ENCODE peak calls at places on chromosomes 6 and 20, in five cellular contexts. R is neural progenitor cell, L is HCT116, J is mammary epithelial cell, Z is hepatocyte. N is an unnamed sample.

GRCh38 chr6:108684809-108685329 is 124.2 kb downstream of the FOXO3 start:
- DNase-seq in Z (peak; percentile 54), R (no peak), L (no peak), J (peak; percentile 71), N (peak; percentile 73)

GRCh38 chr20:59568509-59569024 is 35.8 kb upstream of the PHACTR3 start:
- DNase-seq in L (no peak), R (no peak), J (no peak), Z (no peak), N (no peak)

GRCh38 chr6:39073471-39074355 is 25.1 kb downstream of the GLP1R start:
- DNase-seq in R (no peak), J (no peak), L (no peak), Z (no peak), N (peak; percentile 69)

GRCh38 chr20:61657719-61658377 is 405.8 kb downstream of the CDH4 start:
- DNase-seq in J (no peak), R (no peak), L (no peak), Z (no peak), N (peak; percentile 75)

GRCh38 chr6:250676-251075 is 41.6 kb upstream of the DUSP22 start:
- DNase-seq in J (no peak), Z (no peak), L (no peak), R (no peak), N (no peak)

GRCh38 chr20:7383218-7383617 is 557.0 kb downstream of the HAO1 start:
- DNase-seq in J (no peak), L (no peak), Z (no peak), R (no peak), N (no peak)

GRCh38 chr6:137237413-137238170 is 18.4 kb upstream of the IFNGR1 start:
- DNase-seq in Z (peak; percentile 62), L (no peak), R (no peak), J (peak; percentile 90), N (peak; percentile 80)

GRCh38 chr20:25178563-25179438 is 16.7 kb upstream of the ENTPD6 start:
- DNase-seq in J (peak; percentile 97), R (peak; percentile 71), L (peak; percentile 61), Z (peak; percentile 62), N (peak; percentile 90)

GRCh38 chr6:154738561-154738961 is 5.3 kb downstream of the SCAF8 start:
- DNase-seq in J (no peak), R (peak; percentile 52), Z (no peak), L (no peak), N (no peak)

GRCh38 chr6:5191222-5191621 is 69.5 kb downstream of the LYRM4 start:
- DNase-seq in Z (no peak), R (no peak), L (no peak), J (no peak), N (peak; percentile 58)
- H3K4me2 ChIP-seq in Z (no peak overlapping the region), R (no peak overlapping the region), L (no peak overlapping the region), J (no peak overlapping the region), N (peak overlapping the region; percentile 66)

DNA sequence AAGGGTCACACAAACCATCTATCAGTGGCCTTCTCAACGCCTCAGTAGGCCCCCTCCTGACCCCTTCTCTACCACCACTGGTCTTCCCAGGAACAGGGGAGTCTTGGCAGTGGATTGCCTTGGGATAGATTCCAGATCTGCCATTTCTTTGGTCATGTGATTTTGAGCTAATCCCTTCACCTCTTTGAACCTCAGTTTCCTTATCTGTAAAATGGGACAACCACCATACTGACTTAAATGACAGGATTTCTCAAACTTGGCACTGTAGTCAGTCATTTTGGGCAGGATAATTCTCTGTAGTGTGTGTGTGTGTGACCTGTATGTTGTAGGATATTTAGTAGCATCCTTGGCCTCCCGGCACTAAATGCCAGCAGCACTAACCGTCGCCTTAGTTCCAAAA is 89.1 kb downstream of the CDH22 start:
- DNase-seq in J (no peak), Z (no peak), L (no peak), R (no peak), N (no peak)
- H3K27ac ChIP-seq in J (no peak overlapping the region), Z (no peak overlapping the region), L (no peak overlapping the region), R (no peak overlapping the region), N (no peak overlapping the region)

GRCh38 chr6:22470454-22471368 is 98.7 kb upstream of the HDGFL1 start:
- DNase-seq in J (peak; percentile 43), R (peak; percentile 33), Z (peak; percentile 58), L (no peak), N (peak; percentile 71)

GRCh38 chr6:22471369-22471690 is 98.0 kb upstream of the HDGFL1 start:
- DNase-seq in R (no peak), Z (no peak), J (no peak), L (no peak), N (no peak)

GRCh38 chr6:22466665-22467064 is 102.7 kb upstream of the HDGFL1 start:
- DNase-seq in L (no peak), R (peak; percentile 45), J (no peak), Z (no peak), N (no peak)

GRCh38 chr6:22467645-22468044 is 101.7 kb upstream of the HDGFL1 start:
- DNase-seq in L (no peak), J (no peak), R (no peak), Z (no peak), N (no peak)

GRCh38 chr6:22468566-22468965 is 100.8 kb upstream of the HDGFL1 start:
- DNase-seq in J (no peak), L (no peak), Z (no peak), R (no peak), N (no peak)
- H3K79me2 ChIP-seq in J (no peaks in the 10 kb centered on the region), L (no peaks in the 10 kb centered on the region), Z (no peaks in the 10 kb centered on the region), R (no peaks in the 10 kb centered on the region), N (no peaks in the 10 kb centered on the region)

GRCh38 chr6:27019651-27020552 is 227.6 kb upstream of the PRSS16 start:
- DNase-seq in L (peak; percentile 81), R (peak; percentile 89), J (peak; percentile 90), Z (peak; percentile 94), N (peak; percentile 88)
- H3K4me2 ChIP-seq in L (peak overlapping the region; percentile 59), R (peak overlapping the region; percentile 87), J (peak overlapping the region; percentile 78), Z (peak overlapping the region; percentile 82), N (peak overlapping the region; percentile 76)

GRCh38 chr6:37096025-37096424 is 73.9 kb upstream of the PIM1 start:
- DNase-seq in R (no peak), L (no peak), Z (no peak), J (no peak), N (no peak)
- H3K27ac ChIP-seq in R (no peak overlapping the region), L (no peak overlapping the region), Z (no peak overlapping the region), J (no peak overlapping the region), N (no peak overlapping the region)

GRCh38 chr6:157609117-157609516 is 213.9 kb upstream of the SNX9 start:
- DNase-seq in J (no peak), Z (no peak), L (no peak), R (no peak), N (no peak)

GRCh38 chr6:157610451-157610999 is 212.5 kb upstream of the SNX9 start:
- DNase-seq in R (no peak), L (no peak), J (no peak), Z (no peak), N (no peak)

GRCh38 chr6:157611406-157611805 is 211.6 kb upstream of the SNX9 start:
- DNase-seq in L (no peak), J (no peak), Z (no peak), R (no peak), N (no peak)

GRCh38 chr6:157608221-157609075 is 214.6 kb upstream of the SNX9 start:
- DNase-seq in L (no peak), J (no peak), Z (no peak), R (no peak), N (no peak)

GRCh38 chr6:157609556-157609955 is 213.5 kb upstream of the SNX9 start:
- DNase-seq in Z (no peak), J (no peak), L (no peak), R (no peak), N (no peak)
- H3K79me2 ChIP-seq in Z (no peaks in the 10 kb centered on the region), J (no peaks in the 10 kb centered on the region), L (no peaks in the 10 kb centered on the region), R (no peaks in the 10 kb centered on the region), N (no peaks in the 10 kb centered on the region)

N was measured in osteoblast.